ENCODE peak calls at places on chromosomes 11 and 22, in four cellular contexts. One of them, this sample, is unnamed. For H3K9me3, the result is how much of the 10 kb centered on the place peaks cover.

GRCh38 chr11:69705246-69705856 is 1.5 kb upstream of the FGF19 start:
- DNase-seq in pancreas: no peak
- DNase-seq in HCT116: no peak
- DNase-seq in thoracic aorta: no peak
- DNase-seq in this sample: no peak

GRCh38 chr22:31140746-31141145 is 438 bp upstream of the PLA2G3 start:
- DNase-seq in pancreas: no peak
- DNase-seq in HCT116: no peak
- DNase-seq in thoracic aorta: no peak
- DNase-seq in this sample: peak

GRCh38 chr11:70243912-70244652 is 26.4 kb upstream of the PPFIA1 start:
- DNase-seq in pancreas: no peak
- DNase-seq in HCT116: no peak
- DNase-seq in thoracic aorta: no peak
- DNase-seq in this sample: no peak

GRCh38 chr11:118625036-118625690 is 17.7 kb downstream of the PHLDB1 start:
- DNase-seq in pancreas: no peak
- DNase-seq in HCT116: no peak
- DNase-seq in thoracic aorta: no peak
- DNase-seq in this sample: peak

GRCh38 chr11:99814021-99814420 is 793.3 kb downstream of the CNTN5 start:
- DNase-seq in pancreas: no peak
- DNase-seq in HCT116: no peak
- DNase-seq in thoracic aorta: no peak
- DNase-seq in this sample: no peak

GRCh38 chr11:85805387-85805786 is 5.6 kb downstream of the SYTL2 start:
- DNase-seq in pancreas: no peak
- DNase-seq in HCT116: no peak
- DNase-seq in thoracic aorta: no peak
- DNase-seq in this sample: no peak

GRCh38 chr11:65132238-65132987 is 1.9 kb downstream of the SYVN1 start:
- DNase-seq in pancreas: peak
- DNase-seq in HCT116: no peak
- DNase-seq in thoracic aorta: no peak
- DNase-seq in this sample: no peak

GRCh38 chr11:35662061-35662648 is 420 bp upstream of the TRIM44 start:
- DNase-seq in pancreas: peak
- DNase-seq in HCT116: no peak
- DNase-seq in thoracic aorta: no peak
- DNase-seq in this sample: no peak

GRCh38 chr11:123246749-123247497 is 51.9 kb upstream of the CLMP start:
- DNase-seq in pancreas: peak
- DNase-seq in HCT116: peak
- DNase-seq in thoracic aorta: peak
- DNase-seq in this sample: peak

GRCh38 chr11:92627615-92628201 is 341.7 kb upstream of the MTNR1B start:
- DNase-seq in pancreas: no peak
- DNase-seq in HCT116: no peak
- DNase-seq in thoracic aorta: no peak
- DNase-seq in this sample: no peak

GRCh38 chr11:49424136-49424535 is 215.7 kb upstream of the FOLH1 start:
- DNase-seq in pancreas: no peak
- DNase-seq in HCT116: no peak
- DNase-seq in thoracic aorta: no peak
- DNase-seq in this sample: no peak

GRCh38 chr11:116582621-116583020 is 190.2 kb downstream of the BUD13 start:
- DNase-seq in pancreas: no peak
- DNase-seq in HCT116: no peak
- DNase-seq in thoracic aorta: no peak
- DNase-seq in this sample: no peak

GRCh38 chr11:128182844-128183243 is 404.5 kb downstream of the ETS1 start:
- DNase-seq in pancreas: no peak
- DNase-seq in HCT116: no peak
- DNase-seq in thoracic aorta: no peak
- DNase-seq in this sample: no peak

GRCh38 chr22:41532908-41533825 is 11.1 kb downstream of the POLR3H start:
- DNase-seq in pancreas: peak
- DNase-seq in HCT116: no peak
- DNase-seq in thoracic aorta: no peak
- DNase-seq in this sample: peak

GRCh38 chr11:26847459-26847858 is 125.6 kb upstream of the SLC5A12 start:
- DNase-seq in pancreas: no peak
- DNase-seq in HCT116: no peak
- DNase-seq in thoracic aorta: peak
- DNase-seq in this sample: no peak

GRCh38 chr11:121479355-121479754 is 26.6 kb upstream of the SORL1-AS1 start:
- DNase-seq in pancreas: no peak
- DNase-seq in HCT116: no peak
- DNase-seq in thoracic aorta: no peak
- DNase-seq in this sample: no peak

GRCh38 chr11:92329644-92330043 is 105.0 kb downstream of the FAT3 start:
- DNase-seq in pancreas: no peak
- DNase-seq in HCT116: no peak
- DNase-seq in thoracic aorta: no peak
- DNase-seq in this sample: no peak

GRCh38 chr11:86192858-86193257 is 51.7 kb upstream of the EED start:
- DNase-seq in pancreas: no peak
- DNase-seq in HCT116: no peak
- DNase-seq in thoracic aorta: no peak
- DNase-seq in this sample: no peak

GRCh38 chr11:72673943-72674828 is at the start of gene PDE2A:
- DNase-seq in pancreas: no peak
- DNase-seq in HCT116: no peak
- DNase-seq in thoracic aorta: no peak
- DNase-seq in this sample: no peak

GRCh38 chr11:63767415-63768231 is 952 bp downstream of the ZFTA start:
- DNase-seq in pancreas: peak
- DNase-seq in HCT116: peak
- DNase-seq in thoracic aorta: peak
- DNase-seq in this sample: peak

GRCh38 chr11:72466410-72466809 is 32.1 kb upstream of the CLPB start:
- DNase-seq in pancreas: no peak
- DNase-seq in HCT116: no peak
- DNase-seq in thoracic aorta: no peak
- DNase-seq in this sample: no peak

GRCh38 chr11:43984519-43985385 is 42.3 kb downstream of the C11orf96 start:
- DNase-seq in pancreas: peak
- DNase-seq in HCT116: no peak
- DNase-seq in thoracic aorta: no peak
- DNase-seq in this sample: peak

GRCh38 chr11:87870081-87870480 is 305.2 kb downstream of the RAB38 start:
- DNase-seq in pancreas: no peak
- DNase-seq in HCT116: no peak
- DNase-seq in thoracic aorta: no peak
- DNase-seq in this sample: no peak

GRCh38 chr11:23404225-23405160 is 544.2 kb upstream of the CCDC179 start:
- DNase-seq in pancreas: no peak
- DNase-seq in HCT116: no peak
- DNase-seq in thoracic aorta: no peak
- DNase-seq in this sample: peak

GRCh38 chr11:120034176-120034575 is 103.7 kb downstream of the TRIM29 start:
- DNase-seq in pancreas: no peak
- DNase-seq in HCT116: no peak
- DNase-seq in thoracic aorta: no peak
- DNase-seq in this sample: no peak

GRCh38 chr11:111976614-111977140 is 39.5 kb downstream of the DIXDC1 start:
- DNase-seq in pancreas: no peak
- DNase-seq in HCT116: no peak
- DNase-seq in thoracic aorta: peak
- DNase-seq in this sample: peak

GRCh38 chr11:72321381-72321996 is 77.5 kb upstream of the PHOX2A start:
- DNase-seq in pancreas: no peak
- DNase-seq in HCT116: no peak
- DNase-seq in thoracic aorta: no peak
- DNase-seq in this sample: no peak

GRCh38 chr11:128222245-128222959 is 365.0 kb downstream of the ETS1 start:
- DNase-seq in pancreas: no peak
- DNase-seq in HCT116: no peak
- DNase-seq in thoracic aorta: no peak
- DNase-seq in this sample: no peak

GRCh38 chr11:698493-699115 is 3.0 kb downstream of the TMEM80 start:
- DNase-seq in pancreas: no peak
- DNase-seq in HCT116: no peak
- DNase-seq in thoracic aorta: no peak
- DNase-seq in this sample: no peak

GRCh38 chr11:96337541-96338530 is 5.2 kb downstream of the MAML2 start:
- DNase-seq in pancreas: no peak
- DNase-seq in HCT116: no peak
- DNase-seq in thoracic aorta: no peak
- DNase-seq in this sample: no peak

GRCh38 chr11:78193806-78194205 is 5.1 kb downstream of the USP35 start:
- DNase-seq in pancreas: no peak
- DNase-seq in HCT116: no peak
- DNase-seq in thoracic aorta: no peak
- DNase-seq in this sample: no peak

GRCh38 chr22:50218996-50219727 is 18.4 kb downstream of the SELENOO start:
- DNase-seq in pancreas: peak
- DNase-seq in HCT116: peak
- DNase-seq in thoracic aorta: no peak
- DNase-seq in this sample: peak

GRCh38 chr22:37684803-37685615 is 1.1 kb upstream of the NOL12 start:
- DNase-seq in pancreas: no peak
- DNase-seq in HCT116: no peak
- DNase-seq in thoracic aorta: no peak
- DNase-seq in this sample: no peak

GRCh38 chr22:49143812-49144211 is 683.9 kb downstream of the BRD1 start:
- DNase-seq in pancreas: no peak
- DNase-seq in HCT116: no peak
- DNase-seq in thoracic aorta: no peak
- DNase-seq in this sample: no peak
- H3K9me3 ChIP-seq in pancreas: under half
- H3K9me3 ChIP-seq in HCT116: under half
- H3K9me3 ChIP-seq in thoracic aorta: under half
- H3K9me3 ChIP-seq in this sample: under half

GRCh38 chr11:11856638-11857037 is 14.9 kb downstream of the USP47 start:
- DNase-seq in pancreas: no peak
- DNase-seq in HCT116: no peak
- DNase-seq in thoracic aorta: no peak
- DNase-seq in this sample: no peak

GRCh38 chr11:11862995-11863394 is 21.2 kb downstream of the USP47 start:
- DNase-seq in pancreas: no peak
- DNase-seq in HCT116: no peak
- DNase-seq in thoracic aorta: no peak
- DNase-seq in this sample: no peak

GRCh38 chr11:11857769-11858168 is 16.0 kb downstream of the USP47 start:
- DNase-seq in pancreas: no peak
- DNase-seq in HCT116: no peak
- DNase-seq in thoracic aorta: no peak
- DNase-seq in this sample: no peak

GRCh38 chr11:11864332-11864731 is 22.6 kb downstream of the USP47 start:
- DNase-seq in pancreas: no peak
- DNase-seq in HCT116: no peak
- DNase-seq in thoracic aorta: no peak
- DNase-seq in this sample: no peak

GRCh38 chr11:11860103-11860979 is 18.6 kb downstream of the USP47 start:
- DNase-seq in pancreas: no peak
- DNase-seq in HCT116: no peak
- DNase-seq in thoracic aorta: no peak
- DNase-seq in this sample: no peak
- H3K9me3 ChIP-seq in pancreas: under half
- H3K9me3 ChIP-seq in HCT116: under half
- H3K9me3 ChIP-seq in thoracic aorta: under half
- H3K9me3 ChIP-seq in this sample: under half

DNA sequence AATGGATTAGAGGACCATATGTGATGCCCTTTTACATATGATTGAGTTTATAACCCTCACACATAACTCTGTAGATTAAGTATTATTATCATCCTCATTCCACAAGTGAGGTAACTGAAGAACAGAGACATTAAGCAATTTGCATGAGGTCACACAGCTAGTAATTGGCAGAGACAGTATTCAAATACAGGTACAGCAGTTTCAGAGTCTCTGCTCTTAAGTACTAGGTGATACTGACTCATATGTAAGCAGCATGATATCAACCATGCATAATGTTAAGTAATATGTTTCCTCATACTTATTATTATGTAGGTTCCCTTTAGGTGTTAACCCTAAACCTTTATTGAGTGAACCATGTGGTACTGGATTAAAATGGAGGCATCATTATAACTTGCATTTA is 1562.4 kb upstream of the RAG2 start:
- DNase-seq in pancreas: no peak
- DNase-seq in HCT116: no peak
- DNase-seq in thoracic aorta: no peak
- DNase-seq in this sample: no peak
- H3K9me3 ChIP-seq in pancreas: under half
- H3K9me3 ChIP-seq in HCT116: under half
- H3K9me3 ChIP-seq in thoracic aorta: under half
- H3K9me3 ChIP-seq in this sample: under half

GRCh38 chr11:55791606-55792005 is 3.8 kb upstream of the OR5D14 start:
- DNase-seq in pancreas: no peak
- DNase-seq in HCT116: no peak
- DNase-seq in thoracic aorta: no peak
- DNase-seq in this sample: no peak
- H3K9me3 ChIP-seq in pancreas: under half
- H3K9me3 ChIP-seq in HCT116: under half
- H3K9me3 ChIP-seq in thoracic aorta: under half
- H3K9me3 ChIP-seq in this sample: under half

DNA sequence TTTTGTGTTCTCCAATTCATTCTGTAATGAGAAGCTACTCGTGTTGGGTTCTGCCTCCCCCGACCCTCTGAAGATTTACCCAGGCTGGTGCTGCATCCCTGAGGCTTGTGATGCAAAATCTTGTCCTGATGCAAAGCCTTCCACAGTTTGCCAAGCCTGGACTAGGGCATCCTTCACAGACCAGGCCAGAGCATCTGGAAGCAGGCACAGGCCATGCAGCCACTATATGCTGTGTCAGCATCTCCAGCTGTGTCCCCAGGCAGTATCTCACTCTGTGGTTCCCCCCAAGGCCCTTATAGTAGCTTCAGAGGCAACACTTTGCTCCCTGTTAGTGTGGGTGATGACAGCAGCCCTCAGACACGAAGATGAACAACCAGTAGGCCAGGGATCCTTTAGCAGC is 77.3 kb upstream of the RCN1 start:
- DNase-seq in pancreas: no peak
- DNase-seq in HCT116: no peak
- DNase-seq in thoracic aorta: no peak
- DNase-seq in this sample: no peak
- H3K9me3 ChIP-seq in pancreas: under half
- H3K9me3 ChIP-seq in HCT116: under half
- H3K9me3 ChIP-seq in thoracic aorta: under half
- H3K9me3 ChIP-seq in this sample: under half

This sample was measured in lower lobe of right lung.